ENCODE peak calls at places on chromosomes 6 and 20, in nine cellular contexts. One of them, this sample, is unnamed.

GRCh38 chr6:163392533-163392932 is 22.0 kb upstream of the QKI start:
- DNase-seq in ureter: peak
- DNase-seq in HFF-Myc: no peak
- DNase-seq in ELR: peak
- DNase-seq in pons: no peak
- DNase-seq in fibroblast of lung: peak
- DNase-seq in naive thymus-derived CD4-positive, alpha-beta T cell: no peak
- DNase-seq in effector memory CD8-positive, alpha-beta T cell: no peak
- DNase-seq in WTC11: no peak
- DNase-seq in this sample: peak

GRCh38 chr6:69138173-69138572 is 503.1 kb downstream of the ADGRB3 start:
- DNase-seq in ureter: no peak
- DNase-seq in HFF-Myc: no peak
- DNase-seq in ELR: peak
- DNase-seq in pons: no peak
- DNase-seq in fibroblast of lung: peak
- DNase-seq in naive thymus-derived CD4-positive, alpha-beta T cell: no peak
- DNase-seq in effector memory CD8-positive, alpha-beta T cell: no peak
- DNase-seq in WTC11: no peak
- DNase-seq in this sample: no peak

GRCh38 chr6:143061597-143062385 is 1.1 kb downstream of the AIG1 start:
- DNase-seq in ureter: no peak
- DNase-seq in HFF-Myc: no peak
- DNase-seq in ELR: peak
- DNase-seq in pons: peak
- DNase-seq in fibroblast of lung: peak
- DNase-seq in naive thymus-derived CD4-positive, alpha-beta T cell: no peak
- DNase-seq in effector memory CD8-positive, alpha-beta T cell: no peak
- DNase-seq in WTC11: no peak
- DNase-seq in this sample: peak

GRCh38 chr6:47105469-47106188 is 63.5 kb upstream of the ADGRF1 start:
- DNase-seq in ureter: no peak
- DNase-seq in HFF-Myc: no peak
- DNase-seq in ELR: no peak
- DNase-seq in pons: no peak
- DNase-seq in fibroblast of lung: no peak
- DNase-seq in naive thymus-derived CD4-positive, alpha-beta T cell: no peak
- DNase-seq in effector memory CD8-positive, alpha-beta T cell: no peak
- DNase-seq in WTC11: peak
- DNase-seq in this sample: no peak

GRCh38 chr20:43977252-43977651 is 62.6 kb downstream of the TOX2 start:
- DNase-seq in ureter: no peak
- DNase-seq in HFF-Myc: no peak
- DNase-seq in ELR: no peak
- DNase-seq in pons: no peak
- DNase-seq in fibroblast of lung: peak
- DNase-seq in naive thymus-derived CD4-positive, alpha-beta T cell: no peak
- DNase-seq in effector memory CD8-positive, alpha-beta T cell: no peak
- DNase-seq in WTC11: no peak
- DNase-seq in this sample: peak

GRCh38 chr20:62605996-62606395 is 36.3 kb upstream of the SLCO4A1 start:
- DNase-seq in ureter: peak
- DNase-seq in HFF-Myc: no peak
- DNase-seq in ELR: no peak
- DNase-seq in pons: no peak
- DNase-seq in fibroblast of lung: no peak
- DNase-seq in naive thymus-derived CD4-positive, alpha-beta T cell: no peak
- DNase-seq in effector memory CD8-positive, alpha-beta T cell: no peak
- DNase-seq in WTC11: no peak
- DNase-seq in this sample: no peak

GRCh38 chr6:71205336-71205956 is 83.2 kb upstream of the OGFRL1 start:
- DNase-seq in ureter: no peak
- DNase-seq in HFF-Myc: no peak
- DNase-seq in ELR: peak
- DNase-seq in pons: no peak
- DNase-seq in fibroblast of lung: peak
- DNase-seq in naive thymus-derived CD4-positive, alpha-beta T cell: no peak
- DNase-seq in effector memory CD8-positive, alpha-beta T cell: no peak
- DNase-seq in WTC11: no peak
- DNase-seq in this sample: peak

GRCh38 chr6:139129284-139129683 is 5.6 kb upstream of the HECA start:
- DNase-seq in ureter: no peak
- DNase-seq in HFF-Myc: no peak
- DNase-seq in ELR: no peak
- DNase-seq in pons: no peak
- DNase-seq in fibroblast of lung: peak
- DNase-seq in naive thymus-derived CD4-positive, alpha-beta T cell: no peak
- DNase-seq in effector memory CD8-positive, alpha-beta T cell: no peak
- DNase-seq in WTC11: no peak
- DNase-seq in this sample: peak

GRCh38 chr6:90233994-90234393 is 62.6 kb downstream of the BACH2 start:
- DNase-seq in ureter: no peak
- DNase-seq in HFF-Myc: no peak
- DNase-seq in ELR: no peak
- DNase-seq in pons: no peak
- DNase-seq in fibroblast of lung: no peak
- DNase-seq in naive thymus-derived CD4-positive, alpha-beta T cell: peak
- DNase-seq in effector memory CD8-positive, alpha-beta T cell: peak
- DNase-seq in WTC11: no peak
- DNase-seq in this sample: no peak

GRCh38 chr6:50602191-50602810 is 111.0 kb upstream of the TFAP2D start:
- DNase-seq in ureter: no peak
- DNase-seq in HFF-Myc: no peak
- DNase-seq in ELR: peak
- DNase-seq in pons: peak
- DNase-seq in fibroblast of lung: peak
- DNase-seq in naive thymus-derived CD4-positive, alpha-beta T cell: no peak
- DNase-seq in effector memory CD8-positive, alpha-beta T cell: no peak
- DNase-seq in WTC11: no peak
- DNase-seq in this sample: peak

GRCh38 chr6:26268659-26269402 is 96.2 kb upstream of the BTN3A2 start:
- DNase-seq in ureter: no peak
- DNase-seq in HFF-Myc: no peak
- DNase-seq in ELR: peak
- DNase-seq in pons: no peak
- DNase-seq in fibroblast of lung: peak
- DNase-seq in naive thymus-derived CD4-positive, alpha-beta T cell: no peak
- DNase-seq in effector memory CD8-positive, alpha-beta T cell: no peak
- DNase-seq in WTC11: peak
- DNase-seq in this sample: peak